ENCODE peak calls at places on chromosomes 5 and 9, in six cellular contexts. U, O, P, X, K and D are unnamed samples.

GRCh38 chr5:112635771-112636170 is 101.9 kb upstream of the APC start:
- DNase-seq in U (no peak), O (no peak), P (no peak), X (no peak), K (no peak), D (no peak)

GRCh38 chr5:136518174-136518573 is 152.8 kb upstream of the TRPC7 start:
- DNase-seq in U (no peak), O (no peak), P (no peak), X (no peak), K (no peak), D (no peak)

GRCh38 chr5:123528059-123528458 is 16.1 kb downstream of the CSNK1G3 start:
- DNase-seq in U (no peak), O (no peak), P (no peak), X (no peak), K (no peak), D (no peak)

GRCh38 chr5:155735388-155735787 is 591.6 kb upstream of the SGCD start:
- DNase-seq in U (no peak), O (no peak), P (no peak), X (no peak), K (no peak), D (no peak)

GRCh38 chr5:153884266-153884957 is 154.3 kb downstream of the FAM114A2 start:
- DNase-seq in U (no peak), O (no peak), P (no peak), X (no peak), K (no peak), D (no peak)

GRCh38 chr9:133276923-133277322 is 1.9 kb upstream of the ABO start:
- DNase-seq in U (no peak), O (no peak), P (peak; percentile 60), X (no peak), K (no peak), D (no peak)

GRCh38 chr5:102811962-102812361 is 56.9 kb downstream of the PAM start:
- DNase-seq in U (no peak), O (peak; percentile 85), P (no peak), X (no peak), K (no peak), D (no peak)

GRCh38 chr5:133205204-133205603 is 153.4 kb downstream of the HSPA4 start:
- DNase-seq in U (no peak), O (no peak), P (no peak), X (no peak), K (no peak), D (no peak)

GRCh38 chr5:40479939-40480338 is 199.8 kb upstream of the PTGER4 start:
- DNase-seq in U (no peak), O (no peak), P (no peak), X (no peak), K (no peak), D (no peak)

GRCh38 chr9:89951671-89952070 is 346.9 kb downstream of the GADD45G start:
- DNase-seq in U (no peak), O (no peak), P (no peak), X (no peak), K (no peak), D (no peak)

GRCh38 chr5:74543162-74543995 is 97.1 kb downstream of the ENC1 start:
- DNase-seq in U (no peak), O (peak; percentile 77), P (no peak), X (peak; percentile 13), K (no peak), D (no peak)

GRCh38 chr5:126435261-126435660 is 12.1 kb downstream of the GRAMD2B start:
- DNase-seq in U (no peak), O (no peak), P (no peak), X (no peak), K (no peak), D (no peak)

GRCh38 chr5:181114844-181115778 is 15.9 kb downstream of the OR2V1 start:
- DNase-seq in U (no peak), O (peak; percentile 40), P (peak; percentile 64), X (no peak), K (peak; percentile 65), D (no peak)

GRCh38 chr9:129305246-129305645 is 127.2 kb upstream of the IER5L start:
- DNase-seq in U (peak; percentile 20), O (no peak), P (peak; percentile 29), X (no peak), K (no peak), D (peak; percentile 36)

GRCh38 chr9:125203259-125203658 is 2.9 kb downstream of the RABEPK start:
- DNase-seq in U (no peak), O (no peak), P (no peak), X (no peak), K (no peak), D (no peak)

GRCh38 chr5:132641241-132641723 is 16.7 kb upstream of the IL13 start:
- DNase-seq in U (no peak), O (no peak), P (no peak), X (no peak), K (no peak), D (no peak)

GRCh38 chr9:94826044-94826443 is 99.5 kb downstream of the AOPEP start:
- DNase-seq in U (no peak), O (no peak), P (no peak), X (no peak), K (no peak), D (no peak)

GRCh38 chr5:60340326-60340725 is 359.6 kb downstream of the DEPDC1B start:
- DNase-seq in U (no peak), O (no peak), P (no peak), X (no peak), K (no peak), D (no peak)

GRCh38 chr5:79577693-79578092 is 34.5 kb upstream of the TENT2 start:
- DNase-seq in U (no peak), O (no peak), P (no peak), X (no peak), K (no peak), D (no peak)

GRCh38 chr5:80408475-80408875 is 611 bp downstream of the ZFYVE16 start:
- DNase-seq in U (peak; percentile 50), O (peak; percentile 73), P (peak; percentile 85), X (no peak), K (no peak), D (no peak)

GRCh38 chr9:83062653-83063527 is at the start of gene RASEF:
- DNase-seq in U (peak; percentile 82), O (no peak), P (no peak), X (peak; percentile 70), K (peak; percentile 84), D (peak; percentile 74)

GRCh38 chr5:139668064-139668880 is 20.1 kb downstream of the CXXC5 start:
- DNase-seq in U (peak; percentile 49), O (peak; percentile 50), P (no peak), X (no peak), K (no peak), D (peak; percentile 83)

GRCh38 chr9:30075451-30076199 is 2308.8 kb upstream of the ACO1 start:
- DNase-seq in U (no peak), O (no peak), P (no peak), X (no peak), K (no peak), D (no peak)

GRCh38 chr5:155556700-155557099 is 543.1 kb downstream of the KIF4B start:
- DNase-seq in U (no peak), O (no peak), P (no peak), X (no peak), K (no peak), D (no peak)

GRCh38 chr5:169350016-169350415 is 49.1 kb upstream of the SLIT3 start:
- DNase-seq in U (no peak), O (peak; percentile 67), P (no peak), X (no peak), K (no peak), D (no peak)

GRCh38 chr9:106862946-106863740 is at the start of gene ZNF462:
- DNase-seq in U (no peak), O (peak; percentile 66), P (no peak), X (peak; percentile 56), K (peak; percentile 54), D (no peak)
- TF ChIP-seq POLR2A in U (no peak), O (peak; percentile 74), P (no peak), X (peak; percentile 36), K (peak; percentile 37), D (no peak)

DNA sequence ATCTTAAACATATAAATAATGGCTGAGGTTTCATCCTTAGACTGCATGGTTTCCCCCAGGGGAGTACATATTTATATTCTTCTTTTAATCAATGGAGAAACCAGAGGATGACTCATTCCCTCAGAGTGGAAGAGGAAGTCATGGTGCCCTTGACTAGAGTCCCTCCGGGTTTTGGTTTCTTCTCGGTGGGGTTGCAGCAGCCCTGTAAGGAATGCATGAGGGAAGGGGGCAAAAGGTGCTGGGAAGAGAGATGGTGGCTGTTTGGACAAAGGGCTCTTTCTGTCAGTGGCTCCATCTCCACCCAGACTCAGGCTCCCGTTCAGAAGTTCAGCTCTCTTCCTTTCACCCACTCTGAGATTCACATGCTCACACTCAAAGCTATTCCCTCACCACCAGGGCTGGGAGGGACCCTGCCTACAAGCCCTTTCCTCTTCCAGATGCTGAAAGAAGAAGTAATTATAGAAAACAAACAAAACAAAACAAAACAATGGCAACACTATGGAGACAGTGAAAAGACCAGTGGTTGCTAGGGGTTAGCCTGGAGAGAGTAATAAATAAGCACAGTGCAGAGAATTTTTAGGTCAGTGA is 129.8 kb upstream of the IL12B start:
- DNase-seq in U (no peak), O (no peak), P (no peak), X (no peak), K (no peak), D (no peak)
- H3K4me1 ChIP-seq in U (no peaks in the 10 kb centered on the region), O (no peaks in the 10 kb centered on the region), P (peaks cover 31% of the 10 kb centered on the region), X (no peaks in the 10 kb centered on the region), K (no peaks in the 10 kb centered on the region), D (peaks cover 9% of the 10 kb centered on the region)

GRCh38 chr9:108880917-108881316 is 18.9 kb downstream of the ACTL7A start:
- DNase-seq in U (no peak), O (no peak), P (no peak), X (no peak), K (no peak), D (no peak)
- TF ChIP-seq POLR2AphosphoS5 in U (no peak), O (no peak), P (no peak), X (no peak), K (no peak), D (no peak)

GRCh38 chr5:100900796-100901731 is 2.0 kb downstream of the ST8SIA4 start:
- DNase-seq in U (peak; percentile 70), O (peak; percentile 91), P (peak; percentile 88), X (peak; percentile 36), K (peak; percentile 73), D (peak; percentile 97)
- TF ChIP-seq POLR2A in U (no peak), O (no peak), P (no peak), X (no peak), K (no peak), D (peak; percentile 77)